ENCODE peak calls at places on chromosomes 2 and 18, in ten cellular contexts. U is tibial nerve, I is SK-N-SH, M is transverse colon, P is esophagus muscularis mucosa, T is upper lobe of left lung, V is sigmoid colon, W is suprapubic skin, J is stomach, D is HepG2. O is an unnamed sample.

GRCh38 chr2:173258704-173259103 is 96.0 kb upstream of the CDCA7 start:
- DNase-seq in U (no peak), I (no peak), M (no peak), P (no peak), T (no peak), V (no peak), W (no peak), J (no peak), D (no peak), O (no peak)

GRCh38 chr2:226310081-226310625 is 489.5 kb downstream of the IRS1 start:
- DNase-seq in U (no peak), I (no peak), M (no peak), P (no peak), T (no peak), V (no peak), W (no peak), J (no peak), D (no peak), O (no peak)

GRCh38 chr2:1246239-1246638 is 167.0 kb upstream of the TPO start:
- DNase-seq in U (no peak), I (no peak), M (no peak), P (no peak), T (no peak), V (no peak), W (no peak), J (no peak), D (no peak), O (no peak)

GRCh38 chr2:215711484-215712034 is 275.7 kb upstream of the FN1 start:
- DNase-seq in U (no peak), I (no peak), M (no peak), P (no peak), T (no peak), V (no peak), W (no peak), J (no peak), D (peak; percentile 72), O (no peak)

GRCh38 chr2:217929757-217930707 is 72.8 kb downstream of the TNS1 start:
- DNase-seq in U (no peak), I (no peak), M (peak; percentile 54), P (no peak), T (no peak), V (peak; percentile 95), W (no peak), J (no peak), D (peak; percentile 58), O (peak; percentile 69)

GRCh38 chr18:63320690-63321265 is 1.2 kb upstream of the BCL2 start:
- DNase-seq in U (no peak), I (peak; percentile 58), M (peak; percentile 64), P (no peak), T (peak; percentile 87), V (peak; percentile 81), W (peak; percentile 76), J (peak; percentile 31), D (peak; percentile 15), O (peak; percentile 58)

GRCh38 chr2:1744151-1744445 is 217 bp downstream of the PXDN start:
- DNase-seq in U (no peak), I (no peak), M (no peak), P (no peak), T (no peak), V (peak; percentile 75), W (peak; percentile 60), J (no peak), D (no peak), O (peak; percentile 68)

GRCh38 chr2:240922234-240922981 is 16.3 kb downstream of the CROCC2 start:
- DNase-seq in U (peak; percentile 11), I (peak; percentile 30), M (peak; percentile 5), P (no peak), T (peak; percentile 73), V (peak; percentile 53), W (peak; percentile 66), J (peak; percentile 8), D (no peak), O (peak; percentile 18)

GRCh38 chr2:9565436-9566153 is 10.0 kb upstream of the ADAM17 start:
- DNase-seq in U (peak; percentile 79), I (no peak), M (peak; percentile 74), P (peak; percentile 95), T (peak; percentile 39), V (peak; percentile 96), W (peak; percentile 89), J (peak; percentile 80), D (no peak), O (peak; percentile 77)
- TF ChIP-seq EP300 in U (peak; percentile 24), I (no peak), M (no peak), P (no peak), T (no peak), V (no peak), W (no peak), J (no peak), D (no peak), O (no peak)

GRCh38 chr2:27379383-27379839 is 1.1 kb downstream of the ZNF513 start:
- DNase-seq in U (no peak), I (no peak), M (no peak), P (no peak), T (no peak), V (no peak), W (no peak), J (no peak), D (no peak), O (no peak)

GRCh38 chr2:27378809-27379290 is 1.7 kb downstream of the ZNF513 start:
- DNase-seq in U (no peak), I (no peak), M (no peak), P (no peak), T (peak; percentile 81), V (no peak), W (no peak), J (no peak), D (no peak), O (no peak)

GRCh38 chr2:27380626-27381556 is at the start of gene ZNF513:
- DNase-seq in U (peak; percentile 93), I (peak; percentile 99), M (peak; percentile 97), P (peak; percentile 99), T (peak; percentile 98), V (peak; percentile 99), W (peak; percentile 98), J (peak; percentile 98), D (peak; percentile 63), O (peak; percentile 97)

GRCh38 chr2:27381577-27382181 is 1.1 kb upstream of the ZNF513 start:
- DNase-seq in U (no peak), I (no peak), M (no peak), P (no peak), T (no peak), V (no peak), W (no peak), J (no peak), D (no peak), O (no peak)

DNA sequence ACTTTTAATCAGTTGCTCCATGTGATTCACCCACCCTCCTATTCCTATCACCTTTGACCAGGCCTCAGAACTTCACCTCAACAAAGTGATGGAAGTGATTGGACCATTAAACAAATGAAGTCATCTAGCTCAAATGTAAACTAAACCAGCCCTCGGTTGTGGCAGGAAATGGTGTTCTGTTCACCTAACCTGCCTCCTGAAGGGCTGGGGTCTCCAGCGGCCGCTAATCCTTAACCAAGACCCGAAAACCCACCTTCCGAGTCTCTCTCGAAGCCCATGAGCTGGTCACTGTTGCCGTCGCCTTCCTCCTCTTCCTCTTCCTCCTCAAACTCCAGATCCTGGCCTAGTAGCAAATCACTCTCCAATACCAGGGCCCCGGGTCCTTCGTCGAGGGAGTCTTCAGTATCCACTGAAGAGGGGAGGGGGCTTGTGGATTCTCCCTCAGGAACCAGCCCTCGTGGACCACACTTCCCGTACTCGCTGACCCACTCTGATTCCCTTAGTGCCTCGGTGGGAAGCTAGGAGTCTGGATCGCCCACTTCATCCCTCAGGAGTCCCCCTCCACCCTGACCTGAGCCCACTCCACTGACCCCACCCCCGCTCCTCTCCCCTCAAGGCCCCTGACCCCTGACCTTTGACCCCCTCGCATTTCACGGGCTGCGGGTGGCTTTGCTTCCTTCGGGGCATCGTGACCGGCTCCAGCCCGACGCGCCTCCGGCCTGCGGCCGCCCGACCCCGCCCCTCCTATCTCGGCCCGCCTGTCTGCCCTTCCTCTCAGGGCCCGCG is 501 bp downstream of the ZNF513 start:
- DNase-seq in U (peak; percentile 47), I (peak; percentile 47), M (peak; percentile 73), P (no peak), T (peak; percentile 25), V (peak; percentile 88), W (peak; percentile 87), J (peak; percentile 40), D (peak; percentile 81), O (no peak)
- H3K36me3 ChIP-seq in U (no peaks in the 10 kb centered on the region), I (peaks cover 44% of the 10 kb centered on the region), M (no peaks in the 10 kb centered on the region), P (peaks cover 74% of the 10 kb centered on the region), T (peaks cover 57% of the 10 kb centered on the region), V (peaks cover 46% of the 10 kb centered on the region), W (peaks cover 59% of the 10 kb centered on the region), J (peaks cover 75% of the 10 kb centered on the region), D (peaks cover 48% of the 10 kb centered on the region), O (no peaks in the 10 kb centered on the region)

GRCh38 chr2:86195055-86195807 is at the start of gene IMMT:
- DNase-seq in U (peak; percentile 93), I (peak; percentile 92), M (peak; percentile 95), P (peak; percentile 99), T (peak; percentile 99), V (peak; percentile 98), W (peak; percentile 98), J (peak; percentile 96), D (peak; percentile 97), O (peak; percentile 95)

GRCh38 chr2:86189782-86190416 is 5.4 kb downstream of the IMMT start:
- DNase-seq in U (no peak), I (no peak), M (no peak), P (no peak), T (no peak), V (no peak), W (no peak), J (no peak), D (no peak), O (no peak)

GRCh38 chr2:86199834-86200177 is 549 bp downstream of the MRPL35 start:
- DNase-seq in U (no peak), I (peak; percentile 12), M (no peak), P (no peak), T (no peak), V (no peak), W (no peak), J (no peak), D (no peak), O (no peak)

GRCh38 chr2:86194751-86195054 is 559 bp downstream of the IMMT start:
- DNase-seq in U (no peak), I (no peak), M (peak; percentile 97), P (no peak), T (no peak), V (no peak), W (no peak), J (no peak), D (no peak), O (no peak)

GRCh38 chr2:86193901-86194567 is 1.2 kb downstream of the IMMT start:
- DNase-seq in U (no peak), I (no peak), M (no peak), P (no peak), T (no peak), V (no peak), W (no peak), J (no peak), D (peak; percentile 54), O (no peak)
- H3K27ac ChIP-seq in U (peak overlapping the region; percentile 100), I (peak overlapping the region; percentile 98), M (peak overlapping the region; percentile 97), P (peak overlapping the region; percentile 100), T (peak overlapping the region; percentile 100), V (peak overlapping the region; percentile 99), W (peak overlapping the region; percentile 99), J (peak overlapping the region; percentile 100), D (peak overlapping the region; percentile 95), O (peak overlapping the region; percentile 98)

DNA sequence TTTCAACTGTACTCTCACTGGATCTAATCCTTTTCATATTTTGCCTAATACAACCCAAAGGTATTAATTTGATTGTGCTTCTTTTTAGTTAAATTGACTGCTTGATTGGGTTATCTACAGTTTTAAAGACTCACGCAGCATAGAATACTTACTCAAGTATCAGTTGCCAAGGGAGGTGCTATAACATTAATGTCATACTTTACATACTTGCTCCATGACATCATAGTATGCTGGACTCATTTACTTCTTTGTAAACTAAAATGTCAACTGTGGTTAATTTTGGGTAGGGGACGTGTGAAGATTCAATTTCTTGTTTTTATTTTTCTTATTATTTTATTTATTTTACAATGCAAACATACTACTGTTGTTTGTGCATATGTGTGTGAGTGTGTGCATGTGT is 716.2 kb upstream of the VRK2 start:
- DNase-seq in U (no peak), I (no peak), M (no peak), P (no peak), T (no peak), V (no peak), W (no peak), J (no peak), D (no peak), O (no peak)
- TF ChIP-seq EP300 in U (no peak), I (no peak), M (no peak), P (no peak), T (no peak), V (no peak), W (no peak), J (no peak), D (no peak), O (no peak)